ENCODE peak calls at places on chromosome 4, in nine cellular contexts. I is fibroblast of lung; B is psoas muscle; U is CD4-positive, alpha-beta T cell; C is brain microvascular endothelial cell; T is IMR-90; Z is osteocyte; V is cardiac fibroblast; A is CD8-positive, alpha-beta T cell. H is an unnamed sample.

GRCh38 chr4:38728651-38729141 is 54.1 kb downstream of the TLR10 start:
- DNase-seq in C (no peak), V (no peak), Z (peak), U (no peak), I (no peak), A (no peak), T (no peak), B (no peak), H (no peak)

GRCh38 chr4:60216752-60217151 is 983.4 kb upstream of the ADGRL3 start:
- DNase-seq in Z (no peak), A (no peak), T (peak), C (peak), I (peak), B (no peak), V (peak), U (no peak), H (no peak)

GRCh38 chr4:177250056-177250696 is 59.5 kb upstream of the NEIL3 start:
- DNase-seq in C (peak), U (peak), I (peak), Z (peak), V (peak), A (peak), T (peak), B (peak), H (peak)

GRCh38 chr4:133152801-133153526 is 3.9 kb downstream of the PCDH10 start:
- DNase-seq in C (peak), A (no peak), U (no peak), I (peak), V (no peak), T (no peak), B (no peak), Z (no peak), H (no peak)

GRCh38 chr4:11505225-11505971 is 76.7 kb upstream of the HS3ST1 start:
- DNase-seq in V (peak), C (no peak), B (no peak), Z (no peak), T (no peak), A (no peak), I (peak), U (no peak), H (no peak)

GRCh38 chr4:94726524-94727123 is 31.1 kb upstream of the BMPR1B start:
- DNase-seq in A (no peak), U (no peak), T (no peak), I (no peak), Z (no peak), B (no peak), V (no peak), C (no peak), H (no peak)

GRCh38 chr4:19193274-19193962 is 1058.3 kb upstream of the SLIT2 start:
- DNase-seq in V (no peak), C (no peak), A (no peak), B (no peak), U (no peak), T (no peak), Z (no peak), I (no peak), H (no peak)

GRCh38 chr4:182014989-182015388 is 228.2 kb upstream of the TENM3 start:
- DNase-seq in U (no peak), A (no peak), V (no peak), C (no peak), T (no peak), Z (no peak), B (no peak), I (no peak), H (no peak)

GRCh38 chr4:147733614-147734344 is 1.9 kb downstream of the ARHGAP10 start:
- DNase-seq in C (no peak), B (peak), Z (no peak), V (peak), U (no peak), I (peak), A (no peak), T (peak), H (no peak)

GRCh38 chr4:109332926-109333464 is 30.5 kb upstream of the COL25A1 start:
- DNase-seq in U (no peak), C (no peak), Z (no peak), I (no peak), B (no peak), V (peak), A (no peak), T (no peak), H (no peak)

GRCh38 chr4:7291372-7292135 is 99.2 kb downstream of the SORCS2 start:
- DNase-seq in I (peak), C (peak), Z (no peak), B (no peak), V (no peak), U (no peak), T (peak), A (no peak), H (peak)

GRCh38 chr4:110172972-110173371 is 25.4 kb downstream of the ELOVL6 start:
- DNase-seq in Z (no peak), T (no peak), I (no peak), U (no peak), C (no peak), B (no peak), V (no peak), A (no peak), H (no peak)

GRCh38 chr4:3168029-3168428 is 80.9 kb upstream of the MSANTD1 start:
- DNase-seq in A (no peak), C (peak), V (peak), U (no peak), Z (no peak), B (no peak), T (peak), I (peak), H (peak)

GRCh38 chr4:18882468-18882867 is 860.9 kb upstream of the LCORL start:
- DNase-seq in U (no peak), C (peak), I (peak), A (no peak), T (peak), V (peak), Z (no peak), B (no peak), H (peak)

GRCh38 chr4:81839347-81840042 is 367.8 kb upstream of the RASGEF1B start:
- DNase-seq in Z (no peak), A (no peak), C (no peak), B (no peak), V (no peak), U (no peak), T (no peak), I (no peak), H (no peak)

GRCh38 chr4:141045848-141046247 is 87.4 kb downstream of the RNF150 start:
- DNase-seq in U (no peak), I (no peak), C (no peak), B (no peak), A (no peak), V (no peak), Z (no peak), T (no peak), H (no peak)

GRCh38 chr4:102322736-102323135 is 22.5 kb downstream of the SLC39A8 start:
- DNase-seq in V (no peak), Z (no peak), B (no peak), I (no peak), U (no peak), C (no peak), A (no peak), T (no peak), H (no peak)

GRCh38 chr4:101415962-101416361 is 68.6 kb upstream of the PPP3CA start:
- DNase-seq in B (no peak), Z (no peak), I (no peak), U (no peak), T (no peak), A (no peak), V (no peak), C (no peak), H (no peak)

GRCh38 chr4:85722401-85722800 is 247.5 kb downstream of the ARHGAP24 start:
- DNase-seq in I (no peak), V (no peak), T (no peak), A (no peak), U (no peak), Z (no peak), B (no peak), C (no peak), H (no peak)

GRCh38 chr4:168337550-168337940 is 19.0 kb upstream of the DDX60 start:
- DNase-seq in V (peak), Z (no peak), C (peak), U (no peak), A (no peak), B (no peak), T (peak), I (peak), H (no peak)

GRCh38 chr4:159400782-159401712 is 298.2 kb downstream of the RAPGEF2 start:
- DNase-seq in V (peak), I (no peak), Z (no peak), T (peak), C (peak), B (no peak), A (no peak), U (no peak), H (peak)

GRCh38 chr4:119286377-119287002 is 35.4 kb downstream of the FABP2 start:
- DNase-seq in A (no peak), U (peak), V (peak), Z (no peak), I (peak), C (peak), T (peak), B (no peak), H (peak)

GRCh38 chr4:78669453-78669852 is 106.7 kb upstream of the BMP2K start:
- DNase-seq in U (no peak), B (no peak), Z (no peak), A (no peak), T (no peak), I (no peak), V (no peak), C (no peak), H (no peak)

GRCh38 chr4:84814100-84814750 is 152.3 kb downstream of the WDFY3 start:
- DNase-seq in T (peak), Z (no peak), B (peak), I (peak), V (peak), C (peak), A (no peak), U (no peak), H (peak)

GRCh38 chr4:144818136-144818535 is 172.2 kb downstream of the HHIP start:
- DNase-seq in A (no peak), U (no peak), V (no peak), B (no peak), T (no peak), I (no peak), C (no peak), Z (no peak), H (no peak)

GRCh38 chr4:57151481-57151880 is 41.3 kb upstream of the IGFBP7 start:
- DNase-seq in B (no peak), A (no peak), C (no peak), T (no peak), I (peak), U (no peak), V (peak), Z (no peak), H (no peak)

GRCh38 chr4:829291-829690 is 3.4 kb upstream of the CPLX1 start:
- DNase-seq in B (peak), T (no peak), U (no peak), V (no peak), C (no peak), I (no peak), A (no peak), Z (no peak), H (no peak)

GRCh38 chr4:147195386-147195785 is 249.7 kb upstream of the TTC29 start:
- DNase-seq in C (peak), T (peak), U (no peak), B (no peak), V (peak), A (no peak), Z (no peak), I (peak), H (no peak)

GRCh38 chr4:108941914-108942379 is 179.1 kb upstream of the ETNPPL start:
- DNase-seq in U (no peak), A (no peak), B (no peak), V (no peak), T (no peak), I (no peak), C (no peak), Z (no peak), H (no peak)

GRCh38 chr4:44446801-44447562 is 1.6 kb downstream of the KCTD8 start:
- DNase-seq in B (no peak), A (no peak), C (no peak), Z (no peak), I (no peak), U (no peak), T (no peak), V (no peak), H (no peak)

GRCh38 chr4:123945301-123945700 is 548.7 kb downstream of the SPRY1 start:
- DNase-seq in V (no peak), U (no peak), C (no peak), Z (no peak), B (no peak), A (no peak), I (no peak), T (no peak), H (no peak)

GRCh38 chr4:37685726-37686372 is 327 bp downstream of the RELL1 start:
- DNase-seq in C (peak), Z (peak), I (peak), U (peak), B (peak), V (peak), A (peak), T (peak), H (no peak)

GRCh38 chr4:182493377-182493776 is 250.2 kb downstream of the TENM3 start:
- DNase-seq in I (no peak), C (no peak), B (no peak), U (no peak), Z (no peak), T (no peak), A (no peak), V (no peak), H (no peak)

GRCh38 chr4:37754410-37755185 is 68.4 kb upstream of the RELL1 start:
- DNase-seq in U (no peak), I (no peak), A (no peak), C (no peak), V (no peak), B (no peak), T (no peak), Z (no peak), H (no peak)

GRCh38 chr4:8188743-8189550 is 10.1 kb upstream of the SH3TC1 start:
- DNase-seq in C (no peak), A (no peak), Z (no peak), T (no peak), I (no peak), V (no peak), U (no peak), B (peak), H (no peak)

GRCh38 chr4:128812360-128812958 is 3.0 kb downstream of the JADE1 start:
- DNase-seq in B (peak), C (peak), Z (no peak), I (peak), V (peak), T (peak), A (no peak), U (no peak), H (peak)

GRCh38 chr4:48490680-48491513 is 845 bp downstream of the ZAR1 start:
- DNase-seq in T (no peak), A (no peak), I (no peak), U (no peak), V (no peak), C (no peak), Z (no peak), B (peak), H (no peak)

GRCh38 chr4:159111417-159111816 is 8.5 kb downstream of the RAPGEF2 start:
- DNase-seq in V (no peak), A (no peak), Z (no peak), I (no peak), C (no peak), B (no peak), T (no peak), U (no peak), H (no peak)

GRCh38 chr4:125313989-125314602 is 659 bp upstream of the FAT4 start:
- DNase-seq in V (no peak), C (no peak), A (no peak), Z (no peak), T (peak), U (no peak), B (no peak), I (no peak), H (no peak)

GRCh38 chr4:70741872-70742271 is 20.1 kb downstream of the RUFY3 start:
- DNase-seq in V (peak), U (no peak), C (peak), Z (no peak), B (no peak), I (peak), A (no peak), T (peak), H (no peak)

GRCh38 chr4:135120190-135120589 is 918.6 kb upstream of the PABPC4L start:
- DNase-seq in A (no peak), I (peak), T (peak), U (no peak), B (no peak), V (peak), C (peak), Z (no peak), H (no peak)
- TF ChIP-seq CTCF in A (no peak), I (no peak), T (no peak), U (no peak), B (no peak), V (no peak), C (no peak), Z (no peak), H (no peak)

DNA sequence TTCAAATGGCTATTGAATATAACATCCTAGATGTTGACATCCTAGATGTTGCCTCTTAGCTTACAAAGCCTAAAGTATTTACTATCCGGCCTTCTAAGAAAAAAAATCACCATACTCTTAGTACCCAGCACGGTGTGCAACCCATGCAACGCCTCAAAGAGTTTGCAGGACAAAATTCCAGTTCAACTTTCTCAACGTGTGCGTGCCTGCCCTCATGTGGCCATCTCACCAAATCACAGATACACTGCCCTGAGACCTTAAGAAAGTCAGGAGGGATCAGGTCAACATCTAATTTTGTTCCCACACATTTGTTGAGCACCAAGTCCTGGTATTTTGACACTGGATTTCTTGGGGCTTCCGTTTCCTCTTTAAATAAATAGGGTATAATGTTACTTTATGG is 68.3 kb downstream of the CRMP1 start:
- DNase-seq in U (no peak), A (no peak), C (peak), Z (no peak), T (peak), I (peak), V (peak), B (no peak), H (peak)
- TF ChIP-seq CTCF in U (no peak), A (no peak), C (peak), Z (peak), T (peak), I (peak), V (peak), B (peak), H (peak)

GRCh38 chr4:153467897-153468262 is 1.7 kb downstream of the TMEM131L start:
- DNase-seq in U (no peak), V (peak), A (no peak), T (no peak), I (no peak), C (no peak), Z (no peak), B (no peak), H (peak)
- TF ChIP-seq CTCF in U (no peak), V (no peak), A (no peak), T (no peak), I (no peak), C (no peak), Z (no peak), B (no peak), H (no peak)

GRCh38 chr4:184722798-184723197 is 11.1 kb downstream of the CENPU start:
- DNase-seq in T (no peak), V (no peak), U (no peak), I (no peak), C (no peak), B (no peak), Z (no peak), A (no peak), H (no peak)
- TF ChIP-seq CTCF in T (no peak), V (no peak), U (no peak), I (no peak), C (peak), B (no peak), Z (no peak), A (no peak), H (peak)

GRCh38 chr4:51999250-51999649 is 20.9 kb downstream of the LRRC66 start:
- DNase-seq in A (no peak), B (no peak), U (no peak), I (no peak), T (no peak), C (no peak), V (no peak), Z (no peak), H (no peak)
- TF ChIP-seq CTCF in A (no peak), B (no peak), U (no peak), I (no peak), T (no peak), C (no peak), V (no peak), Z (no peak), H (no peak)

DNA sequence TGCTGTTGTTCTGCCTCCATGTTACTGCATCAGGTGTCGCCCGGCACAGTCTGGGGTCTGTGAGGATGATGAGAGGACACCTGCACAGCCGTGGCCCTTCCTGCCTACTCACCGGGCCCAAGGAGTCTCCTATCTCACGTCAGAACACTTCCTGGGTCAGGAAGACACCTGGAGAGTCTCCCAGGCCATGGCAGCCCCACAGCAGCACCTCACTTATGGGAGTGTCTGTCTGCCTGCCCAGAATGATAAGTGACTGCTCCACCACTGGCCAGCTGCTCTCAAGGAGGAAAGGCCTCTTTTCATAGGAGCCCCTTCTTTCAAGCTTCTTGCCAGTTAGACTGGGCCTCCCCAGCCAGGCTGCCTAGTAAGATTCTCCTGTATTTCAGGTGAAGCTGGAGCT is 56.1 kb downstream of the NELFA start:
- DNase-seq in C (no peak), B (no peak), A (no peak), Z (no peak), T (no peak), V (no peak), I (no peak), U (no peak), H (no peak)
- TF ChIP-seq CTCF in C (no peak), B (no peak), A (no peak), Z (no peak), T (no peak), V (no peak), I (no peak), U (no peak), H (no peak)

GRCh38 chr4:149825336-149825735 is 9.7 kb upstream of the IQCM start:
- DNase-seq in A (no peak), T (no peak), B (no peak), V (no peak), U (no peak), I (peak), Z (no peak), C (no peak), H (no peak)

DNA sequence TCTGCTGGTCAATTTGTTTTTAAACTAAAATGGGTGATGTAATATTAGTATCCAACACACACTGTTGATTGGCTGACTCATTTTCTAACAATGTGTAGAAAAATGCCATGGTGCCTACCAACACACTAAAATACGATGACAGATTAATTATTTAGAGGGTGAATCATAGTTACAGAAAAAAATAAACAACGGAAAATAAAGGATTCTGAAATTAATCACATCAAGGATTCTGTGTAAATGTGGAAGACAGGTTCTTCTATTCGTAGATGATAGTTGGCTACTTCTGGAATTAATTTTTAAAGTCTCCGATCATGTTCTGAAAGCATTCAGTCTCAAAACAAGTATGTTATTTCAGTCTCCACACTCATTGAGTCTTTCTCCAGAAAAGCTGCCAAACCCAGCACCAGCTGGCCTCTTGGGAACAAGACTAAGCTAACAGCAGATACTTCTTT is 8.2 kb upstream of the IQCM start:
- DNase-seq in Z (no peak), V (peak), U (no peak), I (peak), C (peak), B (no peak), A (no peak), T (peak), H (peak)
- TF ChIP-seq CTCF in Z (no peak), V (no peak), U (no peak), I (no peak), C (no peak), B (no peak), A (no peak), T (no peak), H (no peak)

H was measured in HFFc6.